ENCODE peak calls at places on chromosomes 5 and 9, in nine cellular contexts. One of them, this sample, is unnamed.
A peak's percentile ranks its signal among the peaks of the same experiment; 100 is the strongest.

GRCh38 chr5:149628221-149628620 is 46.9 kb downstream of the ARHGEF37 start:
- DNase-seq in endothelial cell of umbilical vein: peak; percentile 76
- DNase-seq in psoas muscle: no peak
- DNase-seq in PC-3: no peak
- DNase-seq in stomach: no peak
- DNase-seq in body of pancreas: no peak
- DNase-seq in heart right ventricle: no peak
- DNase-seq in aorta: no peak
- DNase-seq in sigmoid colon: peak; percentile 38
- DNase-seq in this sample: peak; percentile 33

GRCh38 chr5:15103130-15103529 is 231.6 kb upstream of the ANKH start:
- DNase-seq in psoas muscle: no peak
- DNase-seq in sigmoid colon: no peak
- DNase-seq in PC-3: no peak
- DNase-seq in body of pancreas: no peak
- DNase-seq in endothelial cell of umbilical vein: no peak
- DNase-seq in stomach: no peak
- DNase-seq in aorta: no peak
- DNase-seq in heart right ventricle: no peak
- DNase-seq in this sample: no peak

GRCh38 chr5:173923236-173924104 is 35.3 kb downstream of the CPEB4 start:
- DNase-seq in PC-3: no peak
- DNase-seq in sigmoid colon: no peak
- DNase-seq in psoas muscle: no peak
- DNase-seq in endothelial cell of umbilical vein: peak; percentile 65
- DNase-seq in aorta: no peak
- DNase-seq in stomach: no peak
- DNase-seq in body of pancreas: no peak
- DNase-seq in heart right ventricle: no peak
- DNase-seq in this sample: no peak

GRCh38 chr9:503881-504852 is 289.5 kb downstream of the DOCK8 start:
- DNase-seq in heart right ventricle: peak; percentile 47
- DNase-seq in stomach: peak; percentile 87
- DNase-seq in body of pancreas: peak; percentile 85
- DNase-seq in aorta: peak; percentile 77
- DNase-seq in psoas muscle: peak; percentile 88
- DNase-seq in PC-3: peak; percentile 76
- DNase-seq in endothelial cell of umbilical vein: peak; percentile 58
- DNase-seq in sigmoid colon: peak; percentile 81
- DNase-seq in this sample: peak; percentile 88

GRCh38 chr5:154683101-154683757 is 71.9 kb upstream of the LARP1 start:
- DNase-seq in psoas muscle: no peak
- DNase-seq in aorta: no peak
- DNase-seq in body of pancreas: no peak
- DNase-seq in PC-3: no peak
- DNase-seq in heart right ventricle: no peak
- DNase-seq in endothelial cell of umbilical vein: no peak
- DNase-seq in stomach: no peak
- DNase-seq in sigmoid colon: no peak
- DNase-seq in this sample: no peak

GRCh38 chr5:5080790-5081189 is 59.3 kb upstream of the ADAMTS16 start:
- DNase-seq in body of pancreas: no peak
- DNase-seq in heart right ventricle: no peak
- DNase-seq in sigmoid colon: no peak
- DNase-seq in psoas muscle: no peak
- DNase-seq in endothelial cell of umbilical vein: no peak
- DNase-seq in PC-3: no peak
- DNase-seq in aorta: no peak
- DNase-seq in stomach: no peak
- DNase-seq in this sample: no peak

GRCh38 chr5:101948615-101949014 is 347.5 kb downstream of the SLCO4C1 start:
- DNase-seq in psoas muscle: no peak
- DNase-seq in body of pancreas: no peak
- DNase-seq in endothelial cell of umbilical vein: no peak
- DNase-seq in stomach: no peak
- DNase-seq in heart right ventricle: no peak
- DNase-seq in PC-3: no peak
- DNase-seq in aorta: no peak
- DNase-seq in sigmoid colon: no peak
- DNase-seq in this sample: no peak

GRCh38 chr9:129391215-129391614 is 213.2 kb upstream of the IER5L start:
- DNase-seq in body of pancreas: no peak
- DNase-seq in aorta: no peak
- DNase-seq in PC-3: no peak
- DNase-seq in endothelial cell of umbilical vein: no peak
- DNase-seq in sigmoid colon: peak; percentile 46
- DNase-seq in heart right ventricle: no peak
- DNase-seq in stomach: no peak
- DNase-seq in psoas muscle: peak; percentile 41
- DNase-seq in this sample: no peak

GRCh38 chr5:145922059-145922458 is 14.3 kb upstream of the SH3RF2 start:
- DNase-seq in PC-3: no peak
- DNase-seq in sigmoid colon: no peak
- DNase-seq in endothelial cell of umbilical vein: no peak
- DNase-seq in aorta: no peak
- DNase-seq in body of pancreas: no peak
- DNase-seq in stomach: no peak
- DNase-seq in heart right ventricle: no peak
- DNase-seq in psoas muscle: no peak
- DNase-seq in this sample: no peak

GRCh38 chr5:32126691-32127090 is 47.4 kb downstream of the GOLPH3 start:
- DNase-seq in body of pancreas: no peak
- DNase-seq in psoas muscle: no peak
- DNase-seq in aorta: no peak
- DNase-seq in heart right ventricle: no peak
- DNase-seq in sigmoid colon: no peak
- DNase-seq in endothelial cell of umbilical vein: no peak
- DNase-seq in stomach: no peak
- DNase-seq in PC-3: no peak
- DNase-seq in this sample: no peak

GRCh38 chr9:88076286-88077070 is 61.8 kb downstream of the SPATA31C2 start:
- DNase-seq in aorta: peak; percentile 73
- DNase-seq in psoas muscle: peak; percentile 61
- DNase-seq in PC-3: peak; percentile 81
- DNase-seq in body of pancreas: peak; percentile 96
- DNase-seq in endothelial cell of umbilical vein: peak; percentile 10
- DNase-seq in heart right ventricle: peak; percentile 52
- DNase-seq in sigmoid colon: peak; percentile 88
- DNase-seq in stomach: peak; percentile 96
- DNase-seq in this sample: peak; percentile 91

GRCh38 chr9:20363233-20363632 is 259.1 kb downstream of the MLLT3 start:
- DNase-seq in stomach: no peak
- DNase-seq in psoas muscle: no peak
- DNase-seq in aorta: no peak
- DNase-seq in sigmoid colon: no peak
- DNase-seq in PC-3: no peak
- DNase-seq in heart right ventricle: no peak
- DNase-seq in body of pancreas: no peak
- DNase-seq in endothelial cell of umbilical vein: no peak
- DNase-seq in this sample: no peak

GRCh38 chr9:132647806-132648205 is 22.0 kb downstream of the DDX31 start:
- DNase-seq in endothelial cell of umbilical vein: no peak
- DNase-seq in sigmoid colon: no peak
- DNase-seq in psoas muscle: no peak
- DNase-seq in PC-3: peak; percentile 10
- DNase-seq in heart right ventricle: no peak
- DNase-seq in body of pancreas: no peak
- DNase-seq in stomach: no peak
- DNase-seq in aorta: no peak
- DNase-seq in this sample: no peak

GRCh38 chr5:132261881-132262845 is 4.7 kb downstream of the PDLIM4 start:
- DNase-seq in PC-3: no peak
- DNase-seq in aorta: no peak
- DNase-seq in sigmoid colon: no peak
- DNase-seq in stomach: no peak
- DNase-seq in body of pancreas: no peak
- DNase-seq in psoas muscle: no peak
- DNase-seq in heart right ventricle: no peak
- DNase-seq in endothelial cell of umbilical vein: no peak
- DNase-seq in this sample: peak; percentile 4

GRCh38 chr5:144162686-144163085 is 7.8 kb downstream of the YIPF5 start:
- DNase-seq in psoas muscle: no peak
- DNase-seq in PC-3: no peak
- DNase-seq in heart right ventricle: no peak
- DNase-seq in body of pancreas: no peak
- DNase-seq in sigmoid colon: no peak
- DNase-seq in aorta: no peak
- DNase-seq in stomach: no peak
- DNase-seq in endothelial cell of umbilical vein: peak; percentile 66
- DNase-seq in this sample: no peak

DNA sequence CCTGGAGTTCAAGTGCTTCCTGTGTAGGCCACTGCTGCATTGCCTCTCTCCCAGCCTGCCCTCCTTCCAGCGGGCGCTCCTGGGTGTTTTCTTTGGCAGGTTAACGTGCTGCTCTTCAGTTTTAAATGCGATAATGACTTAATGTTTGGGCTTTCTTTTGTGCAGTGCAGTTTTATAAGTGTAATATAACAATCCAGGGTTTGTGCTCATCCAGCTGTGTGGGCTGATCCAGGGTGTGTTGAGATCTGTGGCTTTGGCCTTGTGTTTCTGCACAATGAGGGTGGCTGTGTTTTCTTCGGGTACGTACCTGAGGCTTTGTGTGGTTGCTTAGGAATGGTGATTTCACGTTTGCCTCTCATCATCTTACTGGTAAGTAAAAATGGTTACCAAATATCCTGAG is 50.6 kb downstream of the PCSK5 start:
- DNase-seq in stomach: no peak
- DNase-seq in PC-3: no peak
- DNase-seq in sigmoid colon: no peak
- DNase-seq in body of pancreas: no peak
- DNase-seq in aorta: no peak
- DNase-seq in heart right ventricle: no peak
- DNase-seq in endothelial cell of umbilical vein: no peak
- DNase-seq in psoas muscle: no peak
- DNase-seq in this sample: peak; percentile 71
- H3K27ac ChIP-seq in stomach: no peak overlapping the region
- H3K27ac ChIP-seq in PC-3: no peak overlapping the region
- H3K27ac ChIP-seq in sigmoid colon: no peak overlapping the region
- H3K27ac ChIP-seq in body of pancreas: no peak overlapping the region
- H3K27ac ChIP-seq in aorta: no peak overlapping the region
- H3K27ac ChIP-seq in heart right ventricle: no peak overlapping the region
- H3K27ac ChIP-seq in endothelial cell of umbilical vein: no peak overlapping the region
- H3K27ac ChIP-seq in psoas muscle: no peak overlapping the region
- H3K27ac ChIP-seq in this sample: peak overlapping the region; percentile 73

DNA sequence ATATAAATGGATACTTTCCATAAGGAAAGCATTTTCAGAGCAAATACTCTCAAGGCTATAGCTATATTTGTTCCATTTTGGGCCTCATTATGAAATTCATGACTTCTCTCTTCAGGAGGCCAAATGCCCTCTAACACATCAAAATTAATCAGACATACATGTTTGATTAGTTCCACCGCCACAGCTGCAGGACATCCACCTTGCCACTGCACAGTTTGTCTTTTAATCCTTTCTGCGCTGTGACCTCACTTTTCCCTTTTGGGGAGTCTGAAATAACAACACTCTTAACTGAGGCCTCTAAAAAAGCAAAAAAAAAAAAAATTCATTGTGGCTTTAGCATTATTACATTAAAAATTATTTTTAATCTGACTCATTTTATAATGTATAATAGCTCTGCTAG is 279.1 kb upstream of the CDH12 start:
- DNase-seq in body of pancreas: no peak
- DNase-seq in psoas muscle: no peak
- DNase-seq in endothelial cell of umbilical vein: no peak
- DNase-seq in PC-3: no peak
- DNase-seq in sigmoid colon: no peak
- DNase-seq in heart right ventricle: no peak
- DNase-seq in aorta: no peak
- DNase-seq in stomach: no peak
- DNase-seq in this sample: no peak
- H3K27ac ChIP-seq in body of pancreas: no peak overlapping the region
- H3K27ac ChIP-seq in psoas muscle: no peak overlapping the region
- H3K27ac ChIP-seq in endothelial cell of umbilical vein: no peak overlapping the region
- H3K27ac ChIP-seq in PC-3: no peak overlapping the region
- H3K27ac ChIP-seq in sigmoid colon: no peak overlapping the region
- H3K27ac ChIP-seq in heart right ventricle: no peak overlapping the region
- H3K27ac ChIP-seq in aorta: no peak overlapping the region
- H3K27ac ChIP-seq in stomach: no peak overlapping the region
- H3K27ac ChIP-seq in this sample: no peak overlapping the region

GRCh38 chr9:19119801-19120440 is 7.4 kb downstream of the PLIN2 start:
- DNase-seq in heart right ventricle: no peak
- DNase-seq in PC-3: no peak
- DNase-seq in psoas muscle: no peak
- DNase-seq in stomach: no peak
- DNase-seq in aorta: no peak
- DNase-seq in body of pancreas: no peak
- DNase-seq in endothelial cell of umbilical vein: no peak
- DNase-seq in sigmoid colon: no peak
- DNase-seq in this sample: no peak
- H3K27ac ChIP-seq in heart right ventricle: no peak overlapping the region
- H3K27ac ChIP-seq in PC-3: no peak overlapping the region
- H3K27ac ChIP-seq in psoas muscle: peak overlapping the region; percentile 100
- H3K27ac ChIP-seq in stomach: peak overlapping the region; percentile 27
- H3K27ac ChIP-seq in aorta: no peak overlapping the region
- H3K27ac ChIP-seq in body of pancreas: no peak overlapping the region
- H3K27ac ChIP-seq in endothelial cell of umbilical vein: peak overlapping the region; percentile 59
- H3K27ac ChIP-seq in sigmoid colon: no peak overlapping the region
- H3K27ac ChIP-seq in this sample: no peak overlapping the region

GRCh38 chr5:140573683-140574082 is 9.1 kb downstream of the SLC35A4 start:
- DNase-seq in heart right ventricle: no peak
- DNase-seq in stomach: no peak
- DNase-seq in psoas muscle: no peak
- DNase-seq in body of pancreas: no peak
- DNase-seq in endothelial cell of umbilical vein: no peak
- DNase-seq in PC-3: no peak
- DNase-seq in aorta: no peak
- DNase-seq in sigmoid colon: peak; percentile 54
- DNase-seq in this sample: no peak

GRCh38 chr5:140576776-140577201 is 12.2 kb downstream of the SLC35A4 start:
- DNase-seq in psoas muscle: no peak
- DNase-seq in heart right ventricle: no peak
- DNase-seq in endothelial cell of umbilical vein: peak; percentile 24
- DNase-seq in aorta: no peak
- DNase-seq in body of pancreas: no peak
- DNase-seq in PC-3: no peak
- DNase-seq in stomach: no peak
- DNase-seq in sigmoid colon: no peak
- DNase-seq in this sample: no peak

GRCh38 chr5:140575309-140575708 is 10.7 kb downstream of the SLC35A4 start:
- DNase-seq in sigmoid colon: peak; percentile 79
- DNase-seq in heart right ventricle: peak; percentile 58
- DNase-seq in aorta: peak; percentile 85
- DNase-seq in psoas muscle: peak; percentile 75
- DNase-seq in endothelial cell of umbilical vein: peak; percentile 41
- DNase-seq in PC-3: peak; percentile 54
- DNase-seq in body of pancreas: peak; percentile 34
- DNase-seq in stomach: peak; percentile 55
- DNase-seq in this sample: peak; percentile 71

GRCh38 chr5:140571105-140571504 is 6.5 kb downstream of the SLC35A4 start:
- DNase-seq in sigmoid colon: peak; percentile 71
- DNase-seq in psoas muscle: peak; percentile 66
- DNase-seq in aorta: no peak
- DNase-seq in endothelial cell of umbilical vein: no peak
- DNase-seq in heart right ventricle: peak; percentile 54
- DNase-seq in stomach: no peak
- DNase-seq in PC-3: no peak
- DNase-seq in body of pancreas: no peak
- DNase-seq in this sample: no peak

DNA sequence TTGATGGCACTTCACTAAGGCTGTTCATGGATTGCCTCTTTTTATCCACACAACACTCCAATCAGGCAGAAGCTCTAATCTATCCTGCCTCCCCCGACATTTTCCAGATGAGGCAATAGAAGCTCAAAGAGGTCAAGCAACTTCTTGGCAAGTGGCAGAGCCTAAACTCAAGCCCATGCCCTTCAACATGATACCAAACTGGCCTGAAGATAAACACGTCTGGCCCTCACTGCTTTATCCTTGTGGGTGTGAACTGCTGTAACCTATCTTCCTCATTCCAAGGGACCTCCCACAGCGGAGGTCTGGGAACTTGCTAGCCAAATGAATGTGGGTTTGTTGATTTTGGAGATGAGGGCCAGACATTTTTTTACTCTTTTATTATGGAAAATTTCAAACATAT is 9.5 kb downstream of the SLC35A4 start:
- DNase-seq in stomach: no peak
- DNase-seq in body of pancreas: no peak
- DNase-seq in PC-3: no peak
- DNase-seq in endothelial cell of umbilical vein: no peak
- DNase-seq in psoas muscle: no peak
- DNase-seq in sigmoid colon: no peak
- DNase-seq in aorta: no peak
- DNase-seq in heart right ventricle: peak; percentile 36
- DNase-seq in this sample: no peak
- H3K27ac ChIP-seq in stomach: no peak overlapping the region
- H3K27ac ChIP-seq in body of pancreas: peak overlapping the region; percentile 45
- H3K27ac ChIP-seq in PC-3: no peak overlapping the region
- H3K27ac ChIP-seq in endothelial cell of umbilical vein: no peak overlapping the region
- H3K27ac ChIP-seq in psoas muscle: peak overlapping the region; percentile 56
- H3K27ac ChIP-seq in sigmoid colon: no peak overlapping the region
- H3K27ac ChIP-seq in aorta: no peak overlapping the region
- H3K27ac ChIP-seq in heart right ventricle: no peak overlapping the region
- H3K27ac ChIP-seq in this sample: no peak overlapping the region

This sample was measured in transverse colon.